ENCODE peak calls at places on chromosome 1, in five cellular contexts. C is nephron progenitor cell; K is CD8-positive, alpha-beta T cell; Q is activated CD8-positive, alpha-beta T cell treated with anti-CD3 and anti-CD28 coated beads for 36 hours; U is H1. W is an unnamed sample.

GRCh38 chr1:7669559-7670208 is 101.4 kb upstream of the VAMP3 start:
- DNase-seq in C (peak; percentile 77), K (peak; percentile 45), Q (peak; percentile 60), U (peak; percentile 43), W (peak; percentile 67)

GRCh38 chr1:226108935-226109828 is 46.7 kb downstream of the H3-3A start:
- DNase-seq in C (no peak), K (no peak), Q (no peak), U (no peak), W (no peak)

GRCh38 chr1:222880586-222880985 is 65.7 kb downstream of the DISP1 start:
- DNase-seq in C (no peak), K (no peak), Q (peak; percentile 64), U (no peak), W (no peak)

GRCh38 chr1:163195728-163196448 is 6.8 kb downstream of the RGS5 start:
- DNase-seq in C (no peak), K (no peak), Q (no peak), U (no peak), W (no peak)

GRCh38 chr1:157993179-157994080 is at the start of gene KIRREL1:
- DNase-seq in C (peak; percentile 67), K (no peak), Q (peak; percentile 8), U (no peak), W (no peak)

GRCh38 chr1:29357452-29357851 is 121.1 kb downstream of the PTPRU start:
- DNase-seq in C (no peak), K (no peak), Q (no peak), U (no peak), W (no peak)

GRCh38 chr1:111222308-111223125 is 5.0 kb upstream of the CHI3L2 start:
- DNase-seq in C (peak; percentile 85), K (peak; percentile 57), Q (peak; percentile 86), U (peak; percentile 46), W (peak; percentile 77)

GRCh38 chr1:23578311-23578996 is 19.2 kb upstream of the ID3 start:
- DNase-seq in C (no peak), K (no peak), Q (no peak), U (no peak), W (no peak)

GRCh38 chr1:64745986-64746940 is 1.4 kb downstream of the RAVER2 start:
- DNase-seq in C (no peak), K (no peak), Q (peak; percentile 3), U (no peak), W (no peak)

GRCh38 chr1:20521960-20522861 is 14.3 kb upstream of the MUL1 start:
- DNase-seq in C (peak; percentile 87), K (peak; percentile 46), Q (peak; percentile 81), U (peak; percentile 46), W (peak; percentile 88)

GRCh38 chr1:19066248-19066873 is 109.9 kb upstream of the IFFO2 start:
- DNase-seq in C (no peak), K (no peak), Q (no peak), U (no peak), W (no peak)

GRCh38 chr1:155893389-155894142 is 17.6 kb downstream of the RIT1 start:
- DNase-seq in C (no peak), K (no peak), Q (peak; percentile 33), U (no peak), W (no peak)

GRCh38 chr1:89657886-89658285 is 25.0 kb downstream of the LRRC8C start:
- DNase-seq in C (no peak), K (no peak), Q (peak; percentile 58), U (no peak), W (no peak)

GRCh38 chr1:27935721-27936120 is 921 bp downstream of the SMPDL3B start:
- DNase-seq in C (no peak), K (no peak), Q (no peak), U (no peak), W (no peak)

GRCh38 chr1:167542109-167543032 is 11.2 kb downstream of the CREG1 start:
- DNase-seq in C (no peak), K (no peak), Q (no peak), U (no peak), W (no peak)

GRCh38 chr1:44313265-44313918 is 41.7 kb downstream of the ERI3 start:
- DNase-seq in C (no peak), K (no peak), Q (no peak), U (no peak), W (no peak)

GRCh38 chr1:172342584-172343245 is 77.8 kb upstream of the C1orf105 start:
- DNase-seq in C (no peak), K (no peak), Q (no peak), U (no peak), W (no peak)

GRCh38 chr1:27785763-27786162 is 12.7 kb downstream of the STX12 start:
- DNase-seq in C (no peak), K (no peak), Q (no peak), U (no peak), W (no peak)

DNA sequence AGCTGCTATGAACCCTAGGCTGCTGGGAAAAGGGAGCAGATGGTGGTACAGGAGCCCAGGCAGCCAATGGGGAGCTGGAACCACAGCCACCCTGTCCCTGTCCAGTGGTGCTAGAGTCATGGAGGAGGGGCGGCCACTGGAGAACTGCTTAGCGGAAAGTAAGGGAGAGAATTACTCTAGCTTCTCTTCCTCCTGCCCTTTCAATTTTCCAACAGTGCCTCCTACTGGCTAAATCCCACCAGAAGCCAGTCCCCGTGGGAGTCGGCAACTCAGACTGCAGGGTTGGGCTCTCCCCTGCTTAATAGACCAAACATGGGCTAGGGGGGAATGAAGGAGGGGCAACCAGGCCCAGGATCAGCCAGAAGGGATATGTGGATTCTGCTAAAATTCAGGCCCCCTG is 154.5 kb downstream of the ACTL8 start:
- DNase-seq in C (peak; percentile 35), K (no peak), Q (no peak), U (peak; percentile 15), W (no peak)
- TF ChIP-seq CTCF in C (peak; percentile 37), K (no peak), Q (no peak), U (peak; percentile 70), W (no peak)

DNA sequence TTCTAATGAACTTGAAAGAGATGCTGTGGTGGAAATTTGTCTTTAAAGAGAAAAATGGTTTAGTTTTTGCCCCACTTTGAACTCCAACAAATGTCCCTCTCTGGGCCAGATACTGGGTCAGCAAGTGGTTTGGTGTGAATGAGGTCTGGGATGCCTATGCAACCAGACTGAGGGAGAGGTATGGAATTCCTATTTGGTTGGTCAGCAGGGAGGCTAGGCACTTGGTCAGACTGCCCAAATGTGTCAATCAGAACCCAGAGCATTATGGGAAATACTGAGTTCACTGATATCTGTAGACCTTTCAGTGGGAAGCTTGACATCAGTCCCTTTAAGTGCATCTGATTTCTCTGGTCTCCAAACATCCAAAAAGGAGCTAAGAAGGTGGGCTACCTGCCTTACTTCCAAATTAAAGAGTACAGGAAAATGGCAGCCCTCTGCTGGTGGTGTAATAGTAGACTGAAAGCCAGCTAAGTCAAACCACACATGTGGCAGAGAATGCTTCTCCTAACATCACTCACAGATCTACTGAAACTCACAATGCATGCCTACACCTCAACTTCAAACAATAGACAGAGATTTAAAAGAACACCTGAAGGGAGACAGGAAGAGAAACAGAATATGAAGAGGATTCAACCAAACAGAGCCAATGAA is 510.1 kb downstream of the PLA2G4A start:
- DNase-seq in C (no peak), K (no peak), Q (no peak), U (no peak), W (no peak)
- TF ChIP-seq CTCF in C (no peak), K (no peak), Q (no peak), U (no peak), W (no peak)

GRCh38 chr1:100883963-100884362 is 10.7 kb downstream of the EXTL2 start:
- DNase-seq in C (no peak), K (no peak), Q (no peak), U (no peak), W (no peak)
- TF ChIP-seq CTCF in C (no peak), K (no peak), Q (no peak), U (no peak), W (no peak)

DNA sequence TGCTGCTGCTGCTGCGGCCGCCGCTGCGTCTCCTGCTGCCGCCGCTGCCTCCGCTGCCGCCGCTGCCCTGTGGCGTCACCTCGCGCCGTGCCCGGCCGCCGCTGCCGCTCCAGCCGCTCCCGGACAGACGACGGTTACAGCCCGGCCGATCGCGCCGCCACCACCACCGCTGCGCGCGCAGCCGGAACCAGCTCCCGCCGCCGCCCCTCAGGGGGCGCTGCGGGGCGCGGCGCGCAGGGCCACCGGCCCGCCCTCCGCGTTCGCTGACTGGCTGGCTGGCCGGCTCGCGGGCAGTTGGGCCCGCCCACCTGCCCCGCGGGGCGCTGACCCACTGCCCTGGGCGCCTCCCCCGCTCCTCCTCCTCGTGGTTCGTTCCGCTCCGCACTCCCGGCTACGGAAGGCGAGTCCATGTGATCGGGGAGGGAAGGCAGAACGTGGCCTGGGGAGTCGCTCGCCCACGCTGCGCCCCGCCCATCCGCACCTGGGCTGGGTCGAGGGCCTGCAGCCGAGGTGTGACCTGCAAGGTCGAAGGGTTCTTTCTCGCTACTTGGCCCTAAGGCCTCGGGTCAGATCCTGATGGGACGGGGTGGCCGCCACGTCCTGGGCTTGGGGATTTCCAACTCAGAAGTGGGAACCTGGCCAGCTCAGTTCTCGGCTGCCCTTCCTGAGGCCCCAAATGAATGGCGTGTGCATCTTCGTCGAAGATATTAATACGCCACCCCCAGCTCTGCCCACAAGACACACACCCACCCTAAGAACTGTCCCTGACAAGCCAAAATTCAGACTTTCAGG is at the start of gene PTP4A2:
- DNase-seq in C (peak; percentile 93), K (peak; percentile 79), Q (peak; percentile 94), U (peak; percentile 94), W (peak; percentile 83)
- TF ChIP-seq CTCF in C (no peak), K (peak; percentile 43), Q (peak; percentile 34), U (peak; percentile 60), W (peak; percentile 35)